ENCODE peak calls at places on chromosomes 2 and 18, in eight cellular contexts. E is NCI-H526, G is fibroblast of mammary gland, I is ELR, J is non-pigmented ciliary epithelial cell, X is NCI-H1105, P is iPS-NIHi11, A is MCF 10A. W is an unnamed sample.
A peak's percentile ranks its signal among the peaks of the same experiment; 100 is the strongest.

GRCh38 chr2:240568678-240569522 is 616 bp downstream of the RNPEPL1 start:
- DNase-seq in E (peak; percentile 31), G (peak; percentile 58), I (peak; percentile 64), J (no peak), X (peak; percentile 31), P (peak; percentile 71), A (peak; percentile 36), W (peak; percentile 88)

GRCh38 chr18:36717422-36718110 is 111.2 kb downstream of the TPGS2 start:
- DNase-seq in E (no peak), G (no peak), I (no peak), J (no peak), X (no peak), P (no peak), A (no peak), W (no peak)

GRCh38 chr2:162928356-162928755 is 89.8 kb upstream of the KCNH7 start:
- DNase-seq in E (no peak), G (peak; percentile 22), I (peak; percentile 39), J (no peak), X (no peak), P (no peak), A (peak; percentile 23), W (no peak)

GRCh38 chr18:55522011-55522410 is 66.0 kb downstream of the TCF4 start:
- DNase-seq in E (no peak), G (peak; percentile 36), I (peak; percentile 28), J (no peak), X (no peak), P (peak; percentile 42), A (peak; percentile 23), W (no peak)

GRCh38 chr2:126381081-126381480 is 274.9 kb upstream of the GYPC start:
- DNase-seq in E (no peak), G (no peak), I (no peak), J (no peak), X (no peak), P (no peak), A (no peak), W (no peak)

GRCh38 chr2:239269173-239269865 is 131.5 kb downstream of the HDAC4 start:
- DNase-seq in E (no peak), G (no peak), I (no peak), J (no peak), X (no peak), P (no peak), A (peak; percentile 43), W (no peak)

GRCh38 chr2:44531289-44531688 is 169.5 kb downstream of the CAMKMT start:
- DNase-seq in E (no peak), G (no peak), I (no peak), J (no peak), X (no peak), P (no peak), A (no peak), W (no peak)

GRCh38 chr18:12606592-12607315 is 51.2 kb downstream of the SPIRE1 start:
- DNase-seq in E (no peak), G (peak; percentile 73), I (peak; percentile 86), J (no peak), X (no peak), P (no peak), A (peak; percentile 69), W (no peak)

GRCh38 chr18:10194592-10194991 is 259.8 kb upstream of the APCDD1 start:
- DNase-seq in E (no peak), G (peak; percentile 8), I (no peak), J (no peak), X (no peak), P (peak; percentile 24), A (no peak), W (no peak)

GRCh38 chr2:127048618-127048935 is 58.4 kb downstream of the BIN1 start:
- DNase-seq in E (no peak), G (no peak), I (no peak), J (no peak), X (no peak), P (no peak), A (no peak), W (no peak)

W was measured in D341Med.